ENCODE peak calls at places on chromosomes 7 and 10, in six cellular contexts. One of them, this sample, is unnamed. For H3K27me3, the result is how much of the 10 kb centered on the place peaks cover.

GRCh38 chr7:47763063-47763974 is 181.4 kb upstream of the TNS3 start:
- DNase-seq in cardiac muscle cell: no peak
- DNase-seq in ovary: no peak
- DNase-seq in transverse colon: peak
- DNase-seq in astrocyte: peak
- DNase-seq in esophagus squamous epithelium: no peak
- DNase-seq in this sample: no peak

GRCh38 chr7:81402227-81402626 is 367.6 kb downstream of the HGF start:
- DNase-seq in transverse colon: no peak
- DNase-seq in astrocyte: peak
- DNase-seq in cardiac muscle cell: no peak
- DNase-seq in esophagus squamous epithelium: no peak
- DNase-seq in ovary: no peak
- DNase-seq in this sample: no peak

GRCh38 chr7:110775046-110775445 is 315.9 kb upstream of the LRRN3 start:
- DNase-seq in ovary: no peak
- DNase-seq in astrocyte: peak
- DNase-seq in transverse colon: no peak
- DNase-seq in cardiac muscle cell: no peak
- DNase-seq in esophagus squamous epithelium: no peak
- DNase-seq in this sample: no peak

GRCh38 chr10:130411496-130412070 is 275.4 kb downstream of the GLRX3 start:
- DNase-seq in astrocyte: no peak
- DNase-seq in ovary: no peak
- DNase-seq in transverse colon: no peak
- DNase-seq in esophagus squamous epithelium: no peak
- DNase-seq in cardiac muscle cell: peak
- DNase-seq in this sample: no peak

GRCh38 chr7:1513657-1514095 is 9.5 kb upstream of the INTS1 start:
- DNase-seq in esophagus squamous epithelium: no peak
- DNase-seq in cardiac muscle cell: peak
- DNase-seq in astrocyte: no peak
- DNase-seq in ovary: no peak
- DNase-seq in transverse colon: peak
- DNase-seq in this sample: peak

GRCh38 chr7:121178869-121179497 is 149.8 kb upstream of the WNT16 start:
- DNase-seq in transverse colon: no peak
- DNase-seq in astrocyte: no peak
- DNase-seq in cardiac muscle cell: no peak
- DNase-seq in esophagus squamous epithelium: no peak
- DNase-seq in ovary: no peak
- DNase-seq in this sample: no peak

GRCh38 chr10:127911867-127912257 is 5.0 kb downstream of the PTPRE start:
- DNase-seq in transverse colon: no peak
- DNase-seq in ovary: no peak
- DNase-seq in cardiac muscle cell: no peak
- DNase-seq in esophagus squamous epithelium: no peak
- DNase-seq in astrocyte: no peak
- DNase-seq in this sample: no peak

GRCh38 chr10:90856964-90857634 is 740 bp downstream of the HTR7 start:
- DNase-seq in esophagus squamous epithelium: no peak
- DNase-seq in ovary: no peak
- DNase-seq in astrocyte: no peak
- DNase-seq in transverse colon: no peak
- DNase-seq in cardiac muscle cell: no peak
- DNase-seq in this sample: no peak

GRCh38 chr7:157434231-157434630 is 97.4 kb downstream of the DNAJB6 start:
- DNase-seq in transverse colon: no peak
- DNase-seq in astrocyte: no peak
- DNase-seq in ovary: no peak
- DNase-seq in esophagus squamous epithelium: no peak
- DNase-seq in cardiac muscle cell: no peak
- DNase-seq in this sample: no peak

GRCh38 chr10:47164126-47164799 is 135.7 kb upstream of the GDF10 start:
- DNase-seq in cardiac muscle cell: no peak
- DNase-seq in esophagus squamous epithelium: no peak
- DNase-seq in ovary: no peak
- DNase-seq in astrocyte: peak
- DNase-seq in transverse colon: no peak
- DNase-seq in this sample: no peak

GRCh38 chr7:116772423-116772852 is 89.9 kb upstream of the CAPZA2 start:
- DNase-seq in astrocyte: peak
- DNase-seq in ovary: no peak
- DNase-seq in transverse colon: no peak
- DNase-seq in esophagus squamous epithelium: no peak
- DNase-seq in cardiac muscle cell: no peak
- DNase-seq in this sample: no peak

GRCh38 chr7:53121374-53121773 is 85.9 kb downstream of the POM121L12 start:
- DNase-seq in cardiac muscle cell: peak
- DNase-seq in esophagus squamous epithelium: no peak
- DNase-seq in astrocyte: no peak
- DNase-seq in ovary: no peak
- DNase-seq in transverse colon: no peak
- DNase-seq in this sample: no peak

GRCh38 chr10:22335204-22335956 is 9.9 kb upstream of the SPAG6 start:
- DNase-seq in astrocyte: peak
- DNase-seq in transverse colon: peak
- DNase-seq in esophagus squamous epithelium: no peak
- DNase-seq in ovary: peak
- DNase-seq in cardiac muscle cell: peak
- DNase-seq in this sample: peak

GRCh38 chr7:115099906-115100305 is 178.0 kb downstream of the MDFIC start:
- DNase-seq in esophagus squamous epithelium: no peak
- DNase-seq in cardiac muscle cell: no peak
- DNase-seq in ovary: no peak
- DNase-seq in transverse colon: no peak
- DNase-seq in astrocyte: peak
- DNase-seq in this sample: no peak

GRCh38 chr10:44471410-44471809 is 86.5 kb upstream of the CXCL12 start:
- DNase-seq in transverse colon: no peak
- DNase-seq in esophagus squamous epithelium: no peak
- DNase-seq in astrocyte: no peak
- DNase-seq in cardiac muscle cell: no peak
- DNase-seq in ovary: no peak
- DNase-seq in this sample: no peak

GRCh38 chr7:116709336-116709735 is 37.3 kb downstream of the MET start:
- DNase-seq in ovary: no peak
- DNase-seq in cardiac muscle cell: no peak
- DNase-seq in transverse colon: no peak
- DNase-seq in esophagus squamous epithelium: no peak
- DNase-seq in astrocyte: no peak
- DNase-seq in this sample: no peak

GRCh38 chr10:108424656-108425055 is 1260.2 kb upstream of the SORCS1 start:
- DNase-seq in esophagus squamous epithelium: no peak
- DNase-seq in cardiac muscle cell: no peak
- DNase-seq in astrocyte: peak
- DNase-seq in ovary: no peak
- DNase-seq in transverse colon: no peak
- DNase-seq in this sample: no peak

GRCh38 chr7:8532116-8532515 is 98.7 kb downstream of the NXPH1 start:
- DNase-seq in esophagus squamous epithelium: no peak
- DNase-seq in astrocyte: no peak
- DNase-seq in transverse colon: no peak
- DNase-seq in ovary: no peak
- DNase-seq in cardiac muscle cell: no peak
- DNase-seq in this sample: no peak

GRCh38 chr10:58764087-58764747 is 251.5 kb downstream of the BICC1 start:
- DNase-seq in cardiac muscle cell: no peak
- DNase-seq in astrocyte: no peak
- DNase-seq in transverse colon: no peak
- DNase-seq in ovary: no peak
- DNase-seq in esophagus squamous epithelium: no peak
- DNase-seq in this sample: no peak

GRCh38 chr10:91798736-91799579 is 732 bp downstream of the TNKS2 start:
- DNase-seq in astrocyte: peak
- DNase-seq in transverse colon: peak
- DNase-seq in ovary: peak
- DNase-seq in cardiac muscle cell: no peak
- DNase-seq in esophagus squamous epithelium: no peak
- DNase-seq in this sample: peak

GRCh38 chr10:71796749-71797405 is 23.6 kb upstream of the VSIR start:
- DNase-seq in ovary: no peak
- DNase-seq in cardiac muscle cell: no peak
- DNase-seq in esophagus squamous epithelium: no peak
- DNase-seq in transverse colon: no peak
- DNase-seq in astrocyte: no peak
- DNase-seq in this sample: no peak

GRCh38 chr10:124006526-124006925 is 86.9 kb downstream of the CHST15 start:
- DNase-seq in ovary: peak
- DNase-seq in cardiac muscle cell: no peak
- DNase-seq in transverse colon: peak
- DNase-seq in astrocyte: no peak
- DNase-seq in esophagus squamous epithelium: no peak
- DNase-seq in this sample: no peak

GRCh38 chr10:120607710-120608703 is 151.0 kb downstream of the PLPP4 start:
- DNase-seq in transverse colon: no peak
- DNase-seq in astrocyte: peak
- DNase-seq in cardiac muscle cell: no peak
- DNase-seq in ovary: no peak
- DNase-seq in esophagus squamous epithelium: no peak
- DNase-seq in this sample: no peak

GRCh38 chr7:66907731-66908130 is 13.3 kb upstream of the TMEM248 start:
- DNase-seq in ovary: no peak
- DNase-seq in esophagus squamous epithelium: no peak
- DNase-seq in cardiac muscle cell: no peak
- DNase-seq in astrocyte: no peak
- DNase-seq in transverse colon: no peak
- DNase-seq in this sample: no peak

GRCh38 chr7:75876126-75876881 is 2.5 kb upstream of the RHBDD2 start:
- DNase-seq in cardiac muscle cell: no peak
- DNase-seq in astrocyte: no peak
- DNase-seq in transverse colon: no peak
- DNase-seq in ovary: no peak
- DNase-seq in esophagus squamous epithelium: no peak
- DNase-seq in this sample: no peak

GRCh38 chr10:44627591-44628354 is 242.9 kb upstream of the CXCL12 start:
- DNase-seq in ovary: no peak
- DNase-seq in esophagus squamous epithelium: no peak
- DNase-seq in transverse colon: no peak
- DNase-seq in astrocyte: peak
- DNase-seq in cardiac muscle cell: no peak
- DNase-seq in this sample: no peak

GRCh38 chr10:72025832-72026231 is 61.6 kb downstream of the CHST3 start:
- DNase-seq in esophagus squamous epithelium: no peak
- DNase-seq in astrocyte: no peak
- DNase-seq in cardiac muscle cell: no peak
- DNase-seq in transverse colon: no peak
- DNase-seq in ovary: no peak
- DNase-seq in this sample: no peak

GRCh38 chr10:46282460-46283216 is 4.2 kb upstream of the ANTXRL start:
- DNase-seq in astrocyte: peak
- DNase-seq in ovary: peak
- DNase-seq in cardiac muscle cell: peak
- DNase-seq in esophagus squamous epithelium: no peak
- DNase-seq in transverse colon: peak
- DNase-seq in this sample: peak

GRCh38 chr7:150753239-150753638 is 16.0 kb downstream of the GIMAP5 start:
- DNase-seq in astrocyte: no peak
- DNase-seq in esophagus squamous epithelium: no peak
- DNase-seq in transverse colon: no peak
- DNase-seq in cardiac muscle cell: no peak
- DNase-seq in ovary: no peak
- DNase-seq in this sample: no peak
- H3K27me3 ChIP-seq in astrocyte: under half
- H3K27me3 ChIP-seq in esophagus squamous epithelium: under half
- H3K27me3 ChIP-seq in transverse colon: under half
- H3K27me3 ChIP-seq in cardiac muscle cell: under half
- H3K27me3 ChIP-seq in ovary: under half
- H3K27me3 ChIP-seq in this sample: under half

DNA sequence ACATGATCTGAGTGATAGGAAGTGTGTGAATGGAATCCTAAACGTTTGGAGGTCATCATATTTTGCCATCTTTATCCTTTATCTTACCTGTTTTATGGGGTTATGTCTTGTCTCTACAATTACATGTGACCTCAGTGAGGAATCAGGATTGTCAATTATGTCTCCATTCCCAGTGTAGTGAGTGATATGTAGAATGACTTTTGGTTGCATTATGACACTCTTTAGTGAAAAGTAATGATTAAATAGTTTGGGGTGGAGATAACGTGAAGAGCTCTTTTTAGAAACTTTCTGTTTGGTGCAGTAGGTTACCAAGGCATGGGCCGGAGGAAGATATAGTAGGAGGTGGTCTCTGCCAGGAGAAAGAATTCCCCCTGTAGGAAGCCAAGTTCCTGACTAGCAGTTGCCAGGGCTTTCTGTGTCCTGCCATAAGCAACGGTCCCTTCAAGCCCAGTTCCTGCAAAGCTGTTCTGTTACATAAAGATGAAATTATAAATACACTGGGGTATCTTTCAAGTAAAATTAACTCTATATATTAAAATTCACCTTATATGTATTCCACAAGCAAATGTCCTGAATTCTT is 228.2 kb downstream of the NSUN6 start:
- DNase-seq in astrocyte: no peak
- DNase-seq in esophagus squamous epithelium: no peak
- DNase-seq in ovary: no peak
- DNase-seq in transverse colon: no peak
- DNase-seq in cardiac muscle cell: no peak
- DNase-seq in this sample: no peak
- TF ChIP-seq CTCF in astrocyte: no peak
- TF ChIP-seq CTCF in esophagus squamous epithelium: no peak
- TF ChIP-seq CTCF in ovary: no peak
- TF ChIP-seq CTCF in transverse colon: no peak
- TF ChIP-seq CTCF in cardiac muscle cell: no peak
- TF ChIP-seq CTCF in this sample: no peak

GRCh38 chr7:44066111-44066460 is 719 bp upstream of the PGAM2 start:
- DNase-seq in cardiac muscle cell: no peak
- DNase-seq in transverse colon: no peak
- DNase-seq in ovary: peak
- DNase-seq in astrocyte: no peak
- DNase-seq in esophagus squamous epithelium: no peak
- DNase-seq in this sample: no peak

GRCh38 chr7:44064791-44065430 is 456 bp downstream of the PGAM2 start:
- DNase-seq in transverse colon: peak
- DNase-seq in cardiac muscle cell: no peak
- DNase-seq in ovary: peak
- DNase-seq in astrocyte: no peak
- DNase-seq in esophagus squamous epithelium: no peak
- DNase-seq in this sample: no peak

GRCh38 chr7:44063894-44064651 is 1.3 kb downstream of the PGAM2 start:
- DNase-seq in ovary: peak
- DNase-seq in transverse colon: peak
- DNase-seq in esophagus squamous epithelium: no peak
- DNase-seq in astrocyte: no peak
- DNase-seq in cardiac muscle cell: no peak
- DNase-seq in this sample: peak

GRCh38 chr7:44066494-44067063 is 1.2 kb upstream of the PGAM2 start:
- DNase-seq in ovary: peak
- DNase-seq in astrocyte: no peak
- DNase-seq in transverse colon: peak
- DNase-seq in cardiac muscle cell: no peak
- DNase-seq in esophagus squamous epithelium: no peak
- DNase-seq in this sample: peak

GRCh38 chr7:44065431-44066110 is at the start of gene PGAM2:
- DNase-seq in ovary: peak
- DNase-seq in astrocyte: no peak
- DNase-seq in cardiac muscle cell: peak
- DNase-seq in transverse colon: peak
- DNase-seq in esophagus squamous epithelium: no peak
- DNase-seq in this sample: peak
- H3K27ac ChIP-seq in ovary: no peak
- H3K27ac ChIP-seq in astrocyte: no peak
- H3K27ac ChIP-seq in cardiac muscle cell: peak
- H3K27ac ChIP-seq in transverse colon: no peak
- H3K27ac ChIP-seq in esophagus squamous epithelium: no peak
- H3K27ac ChIP-seq in this sample: peak

GRCh38 chr10:113618338-113618737 is 45.5 kb downstream of the NRAP start:
- DNase-seq in astrocyte: no peak
- DNase-seq in cardiac muscle cell: no peak
- DNase-seq in esophagus squamous epithelium: no peak
- DNase-seq in ovary: no peak
- DNase-seq in transverse colon: no peak
- DNase-seq in this sample: no peak
- H3K27me3 ChIP-seq in astrocyte: under half
- H3K27me3 ChIP-seq in cardiac muscle cell: under half
- H3K27me3 ChIP-seq in esophagus squamous epithelium: under half
- H3K27me3 ChIP-seq in ovary: under half
- H3K27me3 ChIP-seq in transverse colon: under half
- H3K27me3 ChIP-seq in this sample: under half

This sample was measured in dorsolateral prefrontal cortex.